ENCODE peak calls at places on chromosomes 13 and 19, in eight cellular contexts. E is right lobe of liver; C is heart right ventricle; J is CD4-positive, alpha-beta memory T cell; U is endodermal cell; Z is transverse colon; N is colonic mucosa; O is PC-9. H is an unnamed sample. For H3K36me3, the result is how much of the 10 kb centered on the place peaks cover.

GRCh38 chr13:113904411-113904810 is 40.5 kb upstream of the GAS6 start:
- DNase-seq in N (peak), O (no peak), E (no peak), U (peak), J (no peak), Z (peak), C (peak), H (peak)

GRCh38 chr19:35070471-35070870 is 28.9 kb downstream of the HPN start:
- DNase-seq in J (no peak), O (no peak), Z (no peak), C (no peak), U (no peak), N (no peak), E (no peak), H (no peak)

GRCh38 chr19:15371119-15371518 is 8.5 kb downstream of the AKAP8 start:
- DNase-seq in N (no peak), U (no peak), Z (no peak), J (no peak), E (no peak), C (no peak), O (no peak), H (no peak)

GRCh38 chr19:32240316-32240715 is 105.1 kb upstream of the ZNF507 start:
- DNase-seq in U (no peak), Z (no peak), J (no peak), C (no peak), O (no peak), E (no peak), N (no peak), H (no peak)

GRCh38 chr13:95547531-95548167 is 4.9 kb upstream of the CLDN10 start:
- DNase-seq in J (no peak), Z (no peak), N (no peak), C (no peak), U (no peak), O (no peak), E (no peak), H (no peak)

GRCh38 chr19:6241680-6242079 is 38.1 kb downstream of the MLLT1 start:
- DNase-seq in Z (no peak), E (peak), C (peak), J (peak), U (no peak), N (no peak), O (no peak), H (no peak)

GRCh38 chr19:14580623-14581237 is 2.2 kb upstream of the CLEC17A start:
- DNase-seq in Z (no peak), O (no peak), C (no peak), J (no peak), N (no peak), E (no peak), U (no peak), H (no peak)

GRCh38 chr13:109145631-109146030 is 516.2 kb downstream of the MYO16 start:
- DNase-seq in C (no peak), O (peak), N (peak), E (no peak), Z (peak), J (no peak), U (no peak), H (peak)

GRCh38 chr19:33297401-33298145 is 4.8 kb downstream of the CEBPA start:
- DNase-seq in Z (no peak), U (peak), N (no peak), O (no peak), C (no peak), J (no peak), E (peak), H (peak)

GRCh38 chr19:28319208-28319607 is 893.7 kb downstream of the UQCRFS1 start:
- DNase-seq in U (no peak), N (no peak), Z (no peak), O (no peak), E (no peak), C (no peak), J (no peak), H (no peak)

GRCh38 chr19:43781630-43782310 is 997 bp upstream of the KCNN4 start:
- DNase-seq in N (no peak), J (no peak), U (no peak), C (no peak), Z (no peak), O (no peak), E (no peak), H (no peak)

GRCh38 chr19:17718467-17718987 is 753 bp upstream of the MAP1S start:
- DNase-seq in O (no peak), U (no peak), J (no peak), N (no peak), Z (no peak), C (no peak), E (no peak), H (no peak)

GRCh38 chr13:77353980-77354379 is 27.1 kb upstream of the MYCBP2 start:
- DNase-seq in O (no peak), J (no peak), U (no peak), N (no peak), C (no peak), Z (no peak), E (no peak), H (no peak)

GRCh38 chr19:58346961-58347929 is 6.0 kb downstream of the A1BG start:
- DNase-seq in O (no peak), E (no peak), C (peak), J (peak), Z (peak), U (peak), N (peak), H (peak)

GRCh38 chr19:3808420-3809143 is 22.4 kb upstream of the MATK start:
- DNase-seq in U (peak), N (no peak), J (peak), O (no peak), C (peak), E (no peak), Z (no peak), H (no peak)

GRCh38 chr19:55447421-55448174 is 4.5 kb upstream of the SHISA7 start:
- DNase-seq in Z (no peak), E (no peak), J (peak), U (no peak), C (no peak), O (peak), N (no peak), H (no peak)

GRCh38 chr19:4291200-4291732 is 10.9 kb downstream of the TMIGD2 start:
- DNase-seq in J (no peak), C (no peak), U (no peak), E (no peak), N (no peak), O (no peak), Z (no peak), H (no peak)

GRCh38 chr13:30142502-30143211 is 164.7 kb downstream of the KATNAL1 start:
- DNase-seq in Z (peak), C (no peak), U (peak), J (peak), O (peak), E (no peak), N (no peak), H (no peak)

GRCh38 chr19:33830264-33830663 is 33.6 kb downstream of the KCTD15 start:
- DNase-seq in J (no peak), E (no peak), O (no peak), N (no peak), U (no peak), Z (no peak), C (no peak), H (no peak)

GRCh38 chr13:73933795-73934194 is 200.4 kb downstream of the KLF12 start:
- DNase-seq in E (no peak), C (no peak), U (no peak), O (no peak), Z (no peak), J (no peak), N (no peak), H (no peak)

GRCh38 chr13:57634829-57635165 is 3.3 kb downstream of the PCDH17 start:
- DNase-seq in J (no peak), Z (no peak), E (peak), C (peak), U (no peak), N (no peak), O (no peak), H (no peak)

GRCh38 chr13:50116430-50116973 is 101.3 kb downstream of the KCNRG start:
- DNase-seq in J (no peak), U (no peak), O (no peak), N (no peak), E (no peak), Z (no peak), C (no peak), H (no peak)

GRCh38 chr19:17306285-17306714 is 628 bp downstream of the MRPL34 start:
- DNase-seq in C (no peak), Z (no peak), E (no peak), J (peak), U (no peak), O (no peak), N (no peak), H (peak)

GRCh38 chr13:50248537-50249521 is 233.6 kb downstream of the KCNRG start:
- DNase-seq in C (no peak), O (no peak), Z (no peak), U (no peak), J (no peak), E (no peak), N (no peak), H (no peak)

GRCh38 chr19:53621885-53622710 is 9.7 kb upstream of the DPRX start:
- DNase-seq in N (no peak), C (no peak), J (no peak), O (no peak), Z (no peak), E (no peak), U (no peak), H (no peak)

GRCh38 chr19:49929611-49930482 is 543 bp upstream of the NUP62 start:
- DNase-seq in C (peak), U (peak), E (peak), J (peak), O (peak), Z (peak), N (peak), H (peak)

GRCh38 chr19:49929121-49929610 is at the start of the genes ATF5 and NUP62:
- DNase-seq in E (peak), C (peak), J (peak), O (peak), U (peak), Z (peak), N (peak), H (peak)

GRCh38 chr19:49926520-49926919 is 2.5 kb upstream of the ATF5 start:
- DNase-seq in Z (no peak), C (no peak), O (no peak), E (no peak), U (peak), J (no peak), N (no peak), H (no peak)

GRCh38 chr19:49925486-49925885 is 3.5 kb upstream of the ATF5 start:
- DNase-seq in J (no peak), U (no peak), O (no peak), E (no peak), C (no peak), Z (no peak), N (no peak), H (peak)

DNA sequence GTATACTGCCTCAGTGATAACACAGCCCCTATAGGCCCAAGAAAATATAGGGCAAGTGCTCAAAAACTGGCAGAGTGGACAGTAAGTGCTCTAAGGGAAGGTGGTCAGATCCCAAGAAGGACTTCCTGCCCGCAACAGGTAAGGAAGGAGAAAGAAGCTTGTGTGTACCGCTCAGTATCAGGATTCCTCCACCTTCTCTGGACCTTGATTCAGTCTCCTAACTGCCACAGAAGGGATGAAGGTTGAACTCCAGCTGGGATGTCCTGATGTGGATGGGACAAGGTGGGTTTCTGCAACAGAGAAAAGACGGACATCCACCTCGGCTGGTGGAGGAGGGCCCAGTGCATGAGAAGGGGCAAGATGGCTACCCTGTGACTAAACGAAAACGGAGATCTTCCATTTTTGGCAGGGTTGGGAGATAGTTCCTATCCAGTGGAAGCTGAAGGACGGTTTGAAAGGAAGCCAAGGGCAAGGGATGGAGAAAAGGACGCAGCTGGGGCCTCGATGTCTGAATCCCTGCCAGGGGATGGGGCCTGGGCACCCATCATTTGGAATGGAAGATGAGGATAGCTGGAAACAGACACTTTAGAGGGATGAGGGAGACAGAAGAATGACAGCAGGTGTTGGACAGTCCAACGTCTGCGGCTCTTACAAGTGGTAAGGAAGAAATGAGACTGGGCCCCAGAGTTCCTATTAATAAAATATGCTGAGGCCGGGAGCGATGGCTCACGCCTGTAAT is 1.3 kb upstream of the ATF5 start:
- DNase-seq in Z (no peak), O (no peak), J (no peak), N (no peak), C (no peak), U (no peak), E (no peak), H (no peak)
- H3K36me3 ChIP-seq in Z (under half), O (under half), J (under half), N (under half), C (under half), U (half or more), E (under half), H (under half)

GRCh38 chr19:38878575-38879399 is 712 bp upstream of the RINL start:
- DNase-seq in J (no peak), N (no peak), E (no peak), O (no peak), C (no peak), Z (no peak), U (no peak), H (no peak)
- H3K36me3 ChIP-seq in J (under half), N (under half), E (under half), O (under half), C (under half), Z (under half), U (under half), H (under half)

GRCh38 chr13:112119192-112120030 is 52.5 kb downstream of the SOX1 start:
- DNase-seq in O (no peak), C (no peak), J (no peak), E (no peak), U (peak), Z (no peak), N (no peak), H (no peak)

GRCh38 chr13:112117258-112117954 is 50.5 kb downstream of the SOX1 start:
- DNase-seq in C (no peak), E (no peak), U (peak), O (no peak), N (no peak), J (no peak), Z (no peak), H (peak)

GRCh38 chr13:112117955-112118302 is 51.0 kb downstream of the SOX1 start:
- DNase-seq in U (no peak), N (no peak), C (no peak), O (no peak), Z (no peak), J (no peak), E (no peak), H (no peak)

GRCh38 chr13:112118451-112119064 is 51.6 kb downstream of the SOX1 start:
- DNase-seq in E (no peak), O (no peak), J (no peak), C (no peak), N (no peak), U (peak), Z (no peak), H (no peak)

DNA sequence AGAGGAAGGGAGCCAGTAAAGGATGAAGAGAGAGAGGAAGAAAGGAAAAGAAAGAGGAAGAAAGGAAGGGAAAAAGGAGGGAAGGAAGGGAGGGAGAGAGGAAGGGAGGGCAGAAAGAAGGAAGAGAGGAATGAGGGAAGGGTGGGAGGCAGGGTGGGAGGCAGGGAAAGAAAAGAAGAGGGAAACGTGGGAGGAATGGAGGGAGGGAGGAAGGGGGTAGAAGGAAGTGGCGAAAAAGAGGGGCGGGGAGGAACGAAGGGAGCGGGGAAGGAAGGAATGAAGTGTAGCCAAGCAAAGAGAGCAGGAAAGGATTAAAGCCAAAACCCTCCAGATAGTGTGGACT is 53.1 kb downstream of the SOX1 start:
- DNase-seq in Z (no peak), O (no peak), C (no peak), E (no peak), J (no peak), N (no peak), U (peak), H (no peak)
- H3K36me3 ChIP-seq in Z (under half), O (under half), C (under half), E (under half), J (under half), N (under half), U (under half), H (under half)

GRCh38 chr13:75801388-75801787 is 165.3 kb downstream of the LMO7 start:
- DNase-seq in J (no peak), N (no peak), E (no peak), C (no peak), O (no peak), U (no peak), Z (no peak), H (no peak)
- H3K36me3 ChIP-seq in J (under half), N (under half), E (under half), C (under half), O (under half), U (under half), Z (under half), H (under half)

GRCh38 chr13:71034018-71034417 is 833.0 kb downstream of the DACH1 start:
- DNase-seq in J (no peak), E (peak), O (no peak), U (no peak), N (no peak), Z (no peak), C (no peak), H (no peak)
- H3K36me3 ChIP-seq in J (under half), E (under half), O (under half), U (under half), N (under half), Z (under half), C (under half), H (under half)

DNA sequence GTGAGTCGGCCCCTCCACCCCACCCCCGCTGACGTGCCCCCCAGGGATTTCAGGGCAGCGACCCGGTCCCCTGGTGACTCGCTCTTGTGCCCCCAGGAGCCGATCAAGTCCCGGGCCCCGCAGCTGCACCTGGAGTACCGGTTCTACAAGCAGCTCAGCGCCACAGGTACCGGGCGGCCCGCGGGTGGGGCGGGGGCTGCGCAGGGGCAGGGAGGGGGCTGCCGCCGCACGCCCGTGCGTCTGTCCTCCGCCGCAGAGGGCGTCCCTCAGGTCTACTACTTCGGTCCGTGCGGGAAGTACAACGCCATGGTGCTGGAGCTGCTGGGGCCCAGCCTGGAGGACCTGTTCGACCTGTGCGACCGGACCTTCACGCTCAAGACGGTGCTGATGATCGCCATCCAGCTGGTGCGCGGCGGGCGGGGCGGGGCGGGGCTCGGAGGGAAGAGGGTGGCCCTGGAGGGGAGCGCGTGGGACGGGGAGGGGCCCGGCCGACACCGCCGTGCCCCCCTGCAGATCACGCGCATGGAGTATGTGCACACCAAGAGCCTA is 37.1 kb downstream of the BTBD2 start:
- DNase-seq in E (no peak), J (peak), N (no peak), O (no peak), C (no peak), Z (no peak), U (no peak), H (no peak)
- H3K36me3 ChIP-seq in E (under half), J (half or more), N (under half), O (under half), C (half or more), Z (under half), U (under half), H (under half)

GRCh38 chr19:44972802-44973201 is 17.6 kb downstream of the CLPTM1 start:
- DNase-seq in U (no peak), Z (no peak), E (no peak), O (no peak), N (no peak), C (no peak), J (no peak), H (no peak)
- H3K36me3 ChIP-seq in U (half or more), Z (under half), E (half or more), O (under half), N (under half), C (half or more), J (half or more), H (under half)